ENCODE peak calls at places on chromosomes 16 and 17, in four cellular contexts. One of them, this sample, is unnamed.

GRCh38 chr17:27257031-27257357 is 36.9 kb upstream of the WSB1 start:
- DNase-seq in progenitor cell of endocrine pancreas: no peak
- DNase-seq in iris pigment epithelial cell: peak; percentile 43
- DNase-seq in thoracic aorta: no peak
- DNase-seq in this sample: no peak

GRCh38 chr16:84277244-84277823 is 17.3 kb upstream of the WFDC1 start:
- DNase-seq in progenitor cell of endocrine pancreas: peak; percentile 67
- DNase-seq in thoracic aorta: no peak
- DNase-seq in iris pigment epithelial cell: peak; percentile 34
- DNase-seq in this sample: peak; percentile 50

GRCh38 chr17:20073056-20073979 is 64.2 kb downstream of the SPECC1 start:
- DNase-seq in iris pigment epithelial cell: peak; percentile 49
- DNase-seq in thoracic aorta: no peak
- DNase-seq in progenitor cell of endocrine pancreas: no peak
- DNase-seq in this sample: peak; percentile 43

GRCh38 chr17:45895969-45896793 is 1.8 kb downstream of the MAPT start:
- DNase-seq in thoracic aorta: no peak
- DNase-seq in progenitor cell of endocrine pancreas: no peak
- DNase-seq in iris pigment epithelial cell: peak; percentile 14
- DNase-seq in this sample: no peak

GRCh38 chr17:70588003-70588402 is 418.7 kb downstream of the KCNJ2 start:
- DNase-seq in iris pigment epithelial cell: peak; percentile 36
- DNase-seq in progenitor cell of endocrine pancreas: no peak
- DNase-seq in thoracic aorta: no peak
- DNase-seq in this sample: no peak

GRCh38 chr16:27287887-27288286 is 19.3 kb upstream of the NSMCE1 start:
- DNase-seq in iris pigment epithelial cell: no peak
- DNase-seq in progenitor cell of endocrine pancreas: no peak
- DNase-seq in thoracic aorta: no peak
- DNase-seq in this sample: no peak

GRCh38 chr16:89974860-89975259 is 26.3 kb downstream of the DEF8 start:
- DNase-seq in iris pigment epithelial cell: no peak
- DNase-seq in progenitor cell of endocrine pancreas: no peak
- DNase-seq in thoracic aorta: no peak
- DNase-seq in this sample: no peak

GRCh38 chr17:83200231-83200699 is 120.9 kb downstream of the METRNL start:
- DNase-seq in progenitor cell of endocrine pancreas: no peak
- DNase-seq in thoracic aorta: peak; percentile 45
- DNase-seq in iris pigment epithelial cell: no peak
- DNase-seq in this sample: no peak

GRCh38 chr16:15899538-15900100 is 11.2 kb upstream of the CEP20 start:
- DNase-seq in thoracic aorta: no peak
- DNase-seq in iris pigment epithelial cell: peak; percentile 88
- DNase-seq in progenitor cell of endocrine pancreas: no peak
- DNase-seq in this sample: no peak